ENCODE peak calls at places on chromosomes 3 and 15, in four cellular contexts. One of them, this sample, is unnamed.

GRCh38 chr3:8319935-8320634 is 181.5 kb upstream of the LMCD1 start:
- DNase-seq in fibroblast of lung: peak
- DNase-seq in IMR-90: peak
- DNase-seq in H9: no peak
- DNase-seq in this sample: no peak

GRCh38 chr3:150223568-150223967 is 184.5 kb upstream of the TSC22D2 start:
- DNase-seq in H9: no peak
- DNase-seq in fibroblast of lung: no peak
- DNase-seq in IMR-90: no peak
- DNase-seq in this sample: no peak

GRCh38 chr3:50262778-50263177 is 6.2 kb upstream of the SEMA3B start:
- DNase-seq in fibroblast of lung: no peak
- DNase-seq in H9: no peak
- DNase-seq in IMR-90: no peak
- DNase-seq in this sample: no peak

GRCh38 chr3:15467227-15468181 is 40.1 kb downstream of the EAF1 start:
- DNase-seq in fibroblast of lung: no peak
- DNase-seq in IMR-90: no peak
- DNase-seq in H9: no peak
- DNase-seq in this sample: no peak

GRCh38 chr3:113575191-113575590 is 42.8 kb downstream of the SIDT1 start:
- DNase-seq in IMR-90: no peak
- DNase-seq in fibroblast of lung: no peak
- DNase-seq in H9: no peak
- DNase-seq in this sample: no peak

GRCh38 chr3:196179380-196180308 is 31.6 kb downstream of the ZDHHC19 start:
- DNase-seq in H9: peak
- DNase-seq in fibroblast of lung: peak
- DNase-seq in IMR-90: peak
- DNase-seq in this sample: peak

GRCh38 chr3:58116161-58116955 is 94.4 kb downstream of the DNASE1L3 start:
- DNase-seq in H9: no peak
- DNase-seq in IMR-90: no peak
- DNase-seq in fibroblast of lung: no peak
- DNase-seq in this sample: no peak

GRCh38 chr3:61733866-61734265 is 172.5 kb downstream of the PTPRG start:
- DNase-seq in fibroblast of lung: no peak
- DNase-seq in IMR-90: no peak
- DNase-seq in H9: no peak
- DNase-seq in this sample: no peak

GRCh38 chr3:119976214-119976613 is 118.0 kb downstream of the GSK3B start:
- DNase-seq in H9: no peak
- DNase-seq in fibroblast of lung: no peak
- DNase-seq in IMR-90: no peak
- DNase-seq in this sample: no peak

GRCh38 chr15:31472636-31473383 is 146.2 kb downstream of the KLF13 start:
- DNase-seq in IMR-90: peak
- DNase-seq in H9: peak
- DNase-seq in fibroblast of lung: peak
- DNase-seq in this sample: no peak

GRCh38 chr3:183156266-183156665 is 6.3 kb downstream of the LAMP3 start:
- DNase-seq in H9: no peak
- DNase-seq in fibroblast of lung: no peak
- DNase-seq in IMR-90: no peak
- DNase-seq in this sample: no peak

GRCh38 chr3:183829466-183829865 is 4.1 kb upstream of the MAP6D1 start:
- DNase-seq in IMR-90: no peak
- DNase-seq in H9: no peak
- DNase-seq in fibroblast of lung: no peak
- DNase-seq in this sample: no peak

GRCh38 chr3:32175607-32176197 is 62.8 kb upstream of the CMTM8 start:
- DNase-seq in IMR-90: peak
- DNase-seq in H9: peak
- DNase-seq in fibroblast of lung: peak
- DNase-seq in this sample: no peak

GRCh38 chr3:189734061-189734460 is 102.9 kb downstream of the TP63 start:
- DNase-seq in fibroblast of lung: no peak
- DNase-seq in H9: no peak
- DNase-seq in IMR-90: no peak
- DNase-seq in this sample: no peak
- H2AFZ ChIP-seq in fibroblast of lung: no peak
- H2AFZ ChIP-seq in H9: no peak
- H2AFZ ChIP-seq in IMR-90: no peak
- H2AFZ ChIP-seq in this sample: no peak

DNA sequence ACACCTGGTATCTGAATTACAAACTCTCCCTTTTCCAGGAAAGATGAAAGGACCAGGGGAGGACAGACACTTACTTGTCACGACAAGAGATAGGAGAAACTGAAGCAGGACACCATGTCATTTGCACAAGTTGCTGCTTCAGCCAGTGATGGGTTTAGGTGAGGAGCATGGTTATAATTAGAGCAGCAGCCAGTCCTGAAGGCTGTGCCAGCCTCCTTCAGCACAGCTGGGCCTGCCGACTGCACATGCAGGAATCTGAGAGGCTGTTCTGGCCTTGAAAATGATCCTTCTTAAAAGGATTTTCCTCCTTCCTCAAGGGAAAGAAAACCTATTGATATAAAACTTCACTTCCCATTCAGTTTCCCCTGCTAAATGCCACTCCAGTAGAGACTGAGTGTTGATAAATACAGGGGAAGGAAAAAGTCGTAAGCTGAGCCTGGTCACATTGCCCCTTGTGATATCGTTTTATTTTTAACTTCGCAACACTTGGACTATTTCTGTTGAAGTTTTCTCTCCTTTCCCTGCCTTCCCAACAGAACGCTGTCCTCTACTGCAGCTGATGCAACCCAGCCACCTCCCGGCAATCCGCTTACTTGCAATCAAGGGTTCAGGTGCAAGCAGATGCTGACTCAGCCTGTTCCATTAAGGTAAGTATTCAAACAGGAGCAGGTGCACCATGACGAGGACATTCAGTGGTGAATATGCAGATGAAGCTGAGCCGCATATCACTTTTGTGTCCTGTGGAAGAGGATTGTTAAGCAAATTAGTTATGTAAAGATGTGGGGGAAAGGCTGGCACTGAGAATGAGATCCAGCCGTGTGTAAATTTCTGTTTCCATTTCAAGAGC is at the start of gene FBXO40:
- DNase-seq in IMR-90: no peak
- DNase-seq in fibroblast of lung: peak
- DNase-seq in H9: peak
- DNase-seq in this sample: no peak
- TF ChIP-seq CTCF in IMR-90: no peak
- TF ChIP-seq CTCF in fibroblast of lung: no peak
- TF ChIP-seq CTCF in H9: peak
- TF ChIP-seq CTCF in this sample: no peak

DNA sequence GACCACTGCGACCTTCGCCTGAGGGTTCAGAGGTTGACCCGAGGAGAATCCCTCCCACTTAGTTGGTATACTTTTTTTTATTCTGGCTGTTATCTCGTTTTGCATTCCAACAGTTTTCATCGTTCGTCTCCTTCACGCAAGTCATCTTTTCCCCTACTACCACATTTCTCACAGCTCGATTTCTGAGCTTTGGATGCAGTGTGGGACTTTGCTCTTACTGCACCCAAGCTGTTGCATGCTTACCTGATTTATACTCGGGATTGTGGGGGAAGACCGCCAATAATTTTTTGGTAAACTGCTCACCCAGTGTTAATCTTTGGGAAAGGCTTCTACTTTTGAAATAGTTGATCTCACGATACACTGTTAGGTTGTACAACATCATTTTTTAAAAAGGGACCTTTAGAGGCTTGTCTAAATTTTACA is 700 bp downstream of the TBC1D23 start:
- DNase-seq in IMR-90: no peak
- DNase-seq in fibroblast of lung: no peak
- DNase-seq in H9: no peak
- DNase-seq in this sample: no peak
- H2AFZ ChIP-seq in IMR-90: peak
- H2AFZ ChIP-seq in fibroblast of lung: no peak
- H2AFZ ChIP-seq in H9: no peak
- H2AFZ ChIP-seq in this sample: peak

DNA sequence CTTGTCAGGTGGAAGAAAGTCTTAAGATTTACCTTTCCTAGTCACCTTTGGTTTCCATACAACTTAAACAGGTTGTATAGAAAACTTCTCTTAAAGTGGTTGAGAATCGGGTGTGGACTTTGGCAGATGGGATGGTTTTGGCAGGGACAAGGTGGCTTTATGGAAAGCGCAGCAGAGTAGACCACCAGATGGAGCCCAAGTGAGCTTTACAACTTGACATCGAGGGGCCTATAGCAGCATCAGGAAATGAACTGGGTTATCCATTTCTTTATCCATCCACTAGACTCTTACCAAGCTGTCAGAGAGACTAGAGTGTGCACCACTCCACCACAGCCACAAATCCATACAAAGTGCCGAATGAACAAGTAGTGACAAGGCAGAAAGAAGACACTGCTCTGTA is 85.3 kb upstream of the MBNL1 start:
- DNase-seq in IMR-90: peak
- DNase-seq in fibroblast of lung: peak
- DNase-seq in H9: peak
- DNase-seq in this sample: no peak
- TF ChIP-seq CTCF in IMR-90: peak
- TF ChIP-seq CTCF in fibroblast of lung: peak
- TF ChIP-seq CTCF in H9: peak
- TF ChIP-seq CTCF in this sample: no peak

GRCh38 chr3:172614340-172615274 is 91.4 kb upstream of the TNFSF10 start:
- DNase-seq in fibroblast of lung: no peak
- DNase-seq in IMR-90: no peak
- DNase-seq in H9: no peak
- DNase-seq in this sample: no peak

GRCh38 chr3:172617976-172618375 is 92.9 kb downstream of the NCEH1 start:
- DNase-seq in H9: no peak
- DNase-seq in IMR-90: no peak
- DNase-seq in fibroblast of lung: no peak
- DNase-seq in this sample: no peak

GRCh38 chr3:172616061-172616461 is 92.8 kb upstream of the TNFSF10 start:
- DNase-seq in fibroblast of lung: peak
- DNase-seq in H9: no peak
- DNase-seq in IMR-90: peak
- DNase-seq in this sample: no peak

GRCh38 chr3:172615296-172615695 is 92.1 kb upstream of the TNFSF10 start:
- DNase-seq in fibroblast of lung: no peak
- DNase-seq in IMR-90: no peak
- DNase-seq in H9: no peak
- DNase-seq in this sample: no peak

DNA sequence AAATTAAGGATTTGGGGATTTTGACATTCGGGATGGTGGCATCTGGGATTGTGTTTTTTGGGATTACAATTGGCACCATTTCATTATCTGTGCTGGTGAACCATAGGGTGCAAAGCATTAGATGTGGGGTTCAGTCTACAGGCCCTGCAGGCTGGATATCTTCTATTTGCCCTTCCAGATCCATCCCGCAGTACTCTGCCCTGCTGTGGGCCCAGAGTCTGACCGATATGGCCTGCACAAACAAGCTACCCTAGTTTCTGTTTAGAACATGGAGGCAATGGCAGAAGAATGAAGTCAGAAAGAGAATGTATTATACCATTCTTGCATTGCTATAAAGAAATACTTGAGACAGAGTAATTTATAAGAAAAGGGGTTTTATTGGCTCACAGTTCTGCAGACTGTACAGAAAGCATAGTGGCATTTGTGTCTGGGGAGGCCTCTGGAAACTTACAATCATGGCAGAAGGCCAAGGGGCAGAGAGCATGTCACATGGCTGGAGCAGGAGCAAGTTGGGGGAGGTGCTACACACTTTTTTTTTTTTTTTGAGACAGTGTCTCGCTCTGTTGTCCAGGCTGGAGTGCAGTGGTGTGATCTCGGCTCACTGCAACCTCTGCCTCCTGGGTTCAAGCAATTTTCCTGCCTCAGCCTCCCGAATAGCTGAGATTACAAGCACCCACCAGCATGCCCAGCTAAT is 93.7 kb downstream of the NCEH1 start:
- DNase-seq in fibroblast of lung: no peak
- DNase-seq in IMR-90: no peak
- DNase-seq in H9: no peak
- DNase-seq in this sample: no peak
- H2AFZ ChIP-seq in fibroblast of lung: no peak
- H2AFZ ChIP-seq in IMR-90: no peak
- H2AFZ ChIP-seq in H9: no peak
- H2AFZ ChIP-seq in this sample: no peak

GRCh38 chr3:188176884-188177283 is 22.9 kb downstream of the LPP start:
- DNase-seq in fibroblast of lung: no peak
- DNase-seq in H9: no peak
- DNase-seq in IMR-90: no peak
- DNase-seq in this sample: no peak

GRCh38 chr3:188178293-188178950 is 24.5 kb downstream of the LPP start:
- DNase-seq in IMR-90: no peak
- DNase-seq in H9: no peak
- DNase-seq in fibroblast of lung: no peak
- DNase-seq in this sample: no peak

GRCh38 chr3:188177721-188178120 is 23.8 kb downstream of the LPP start:
- DNase-seq in fibroblast of lung: no peak
- DNase-seq in H9: no peak
- DNase-seq in IMR-90: no peak
- DNase-seq in this sample: no peak

GRCh38 chr3:188180114-188180513 is 26.2 kb downstream of the LPP start:
- DNase-seq in H9: no peak
- DNase-seq in IMR-90: no peak
- DNase-seq in fibroblast of lung: no peak
- DNase-seq in this sample: no peak

GRCh38 chr3:188179006-188179966 is 25.3 kb downstream of the LPP start:
- DNase-seq in fibroblast of lung: peak
- DNase-seq in IMR-90: peak
- DNase-seq in H9: no peak
- DNase-seq in this sample: no peak
- TF ChIP-seq CTCF in fibroblast of lung: no peak
- TF ChIP-seq CTCF in IMR-90: peak
- TF ChIP-seq CTCF in H9: no peak
- TF ChIP-seq CTCF in this sample: no peak

GRCh38 chr15:68583321-68583720 is 4.5 kb downstream of the CORO2B start:
- DNase-seq in fibroblast of lung: no peak
- DNase-seq in IMR-90: no peak
- DNase-seq in H9: no peak
- DNase-seq in this sample: no peak
- H2AFZ ChIP-seq in fibroblast of lung: no peak
- H2AFZ ChIP-seq in IMR-90: no peak
- H2AFZ ChIP-seq in H9: no peak
- H2AFZ ChIP-seq in this sample: no peak

GRCh38 chr15:72117698-72118399 is at the start of gene MYO9A:
- DNase-seq in IMR-90: peak
- DNase-seq in fibroblast of lung: peak
- DNase-seq in H9: peak
- DNase-seq in this sample: peak
- TF ChIP-seq CTCF in IMR-90: no peak
- TF ChIP-seq CTCF in fibroblast of lung: no peak
- TF ChIP-seq CTCF in H9: no peak
- TF ChIP-seq CTCF in this sample: no peak

GRCh38 chr15:74431645-74432044 is 2.1 kb downstream of the SEMA7A start:
- DNase-seq in fibroblast of lung: no peak
- DNase-seq in IMR-90: no peak
- DNase-seq in H9: no peak
- DNase-seq in this sample: no peak

GRCh38 chr15:74431116-74431515 is 2.6 kb downstream of the SEMA7A start:
- DNase-seq in H9: no peak
- DNase-seq in fibroblast of lung: no peak
- DNase-seq in IMR-90: no peak
- DNase-seq in this sample: no peak

GRCh38 chr15:74429784-74430141 is 4.0 kb downstream of the SEMA7A start:
- DNase-seq in fibroblast of lung: no peak
- DNase-seq in H9: no peak
- DNase-seq in IMR-90: no peak
- DNase-seq in this sample: no peak

GRCh38 chr15:74428970-74429783 is 4.6 kb downstream of the SEMA7A start:
- DNase-seq in IMR-90: no peak
- DNase-seq in H9: no peak
- DNase-seq in fibroblast of lung: no peak
- DNase-seq in this sample: no peak

GRCh38 chr15:74430510-74430951 is 3.2 kb downstream of the SEMA7A start:
- DNase-seq in fibroblast of lung: no peak
- DNase-seq in IMR-90: no peak
- DNase-seq in H9: no peak
- DNase-seq in this sample: no peak
- H2AFZ ChIP-seq in fibroblast of lung: no peak
- H2AFZ ChIP-seq in IMR-90: no peak
- H2AFZ ChIP-seq in H9: no peak
- H2AFZ ChIP-seq in this sample: no peak

This sample was measured in PC-9.